ENCODE peak calls at places on chromosome 1, in seven cellular contexts. L, H, P, S, Z, V and I are unnamed samples. For H3K27me3, the result is how much of the 10 kb centered on the place peaks cover.

GRCh38 chr1:241156231-241156965 is 200.6 kb downstream of the RGS7 start:
- ATAC-seq in L (peak), H (no peak), P (peak), S (no peak), Z (peak), V (no peak), I (no peak)

GRCh38 chr1:62159940-62160348 is 34.7 kb upstream of the L1TD1 start:
- ATAC-seq in L (no peak), H (no peak), P (no peak), S (no peak), Z (no peak), V (no peak), I (no peak)

GRCh38 chr1:84000196-84000885 is 1.4 kb upstream of the TTLL7 start:
- ATAC-seq in L (no peak), H (no peak), P (no peak), S (no peak), Z (no peak), V (no peak), I (no peak)

GRCh38 chr1:34792868-34793727 is at the start of gene GJA4:
- ATAC-seq in L (peak), H (peak), P (peak), S (no peak), Z (no peak), V (no peak), I (no peak)

GRCh38 chr1:88985692-88986091 is 6.7 kb downstream of the KYAT3 start:
- ATAC-seq in L (no peak), H (no peak), P (peak), S (peak), Z (peak), V (no peak), I (no peak)

GRCh38 chr1:46697053-46697452 is 21.9 kb downstream of the EFCAB14 start:
- ATAC-seq in L (no peak), H (no peak), P (no peak), S (no peak), Z (no peak), V (no peak), I (no peak)

GRCh38 chr1:231020139-231020601 is 19.9 kb downstream of the FAM89A start:
- ATAC-seq in L (no peak), H (no peak), P (peak), S (no peak), Z (peak), V (no peak), I (peak)

GRCh38 chr1:93107395-93107794 is 28.3 kb downstream of the MTF2 start:
- ATAC-seq in L (no peak), H (no peak), P (no peak), S (no peak), Z (no peak), V (no peak), I (no peak)

GRCh38 chr1:87524021-87524754 is 195.5 kb downstream of the LMO4 start:
- ATAC-seq in L (no peak), H (no peak), P (no peak), S (no peak), Z (no peak), V (no peak), I (no peak)

DNA sequence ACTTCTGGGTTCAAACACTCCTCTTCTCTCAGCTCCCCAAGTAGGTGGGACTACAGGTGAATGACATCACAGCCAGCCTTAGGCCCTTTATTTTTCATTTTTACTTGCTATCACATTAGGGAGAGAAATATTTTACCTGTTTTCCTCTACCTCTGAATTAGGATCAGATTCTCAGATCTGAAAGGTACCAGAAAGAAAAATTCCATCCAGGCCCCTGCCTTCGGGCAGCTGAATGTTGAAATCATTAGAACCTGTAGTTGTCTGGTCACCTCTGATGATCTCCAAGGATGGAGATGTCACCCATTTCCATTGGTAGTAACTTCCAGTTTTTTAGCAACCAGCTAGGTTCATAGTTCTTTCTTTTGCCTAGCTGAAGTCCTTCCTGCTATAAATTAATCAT is 175.6 kb upstream of the TNR start:
- ATAC-seq in L (no peak), H (no peak), P (no peak), S (no peak), Z (no peak), V (no peak), I (no peak)
- H3K27me3 ChIP-seq in L (under half), H (under half), P (under half), S (under half), Z (under half), V (under half), I (under half)

GRCh38 chr1:30598571-30599114 is 124.7 kb downstream of the MATN1 start:
- ATAC-seq in L (no peak), H (no peak), P (no peak), S (no peak), Z (no peak), V (no peak), I (no peak)
- H3K27me3 ChIP-seq in L (under half), H (under half), P (under half), S (under half), Z (under half), V (under half), I (under half)

DNA sequence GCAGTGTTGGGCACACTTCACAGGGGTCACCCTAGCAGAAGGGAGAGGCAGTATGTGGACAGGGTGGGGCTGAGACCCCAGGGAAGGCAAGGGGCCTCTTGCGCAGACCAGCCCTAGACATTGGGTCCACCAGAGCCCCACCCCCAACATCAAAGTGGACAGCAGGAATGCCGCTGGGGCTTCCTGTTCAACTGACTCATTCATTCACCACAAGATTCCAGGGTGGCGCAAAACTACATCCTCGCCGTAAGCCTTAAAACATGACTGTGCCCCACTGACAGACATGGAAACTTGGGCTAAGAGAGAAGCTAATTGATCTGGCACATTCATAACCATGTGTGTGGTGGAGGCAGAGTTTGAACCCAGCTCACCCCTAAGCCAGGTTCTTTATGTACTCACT is 14.0 kb downstream of the COL16A1 start:
- ATAC-seq in L (no peak), H (no peak), P (no peak), S (peak), Z (peak), V (no peak), I (no peak)
- H3K27me3 ChIP-seq in L (under half), H (under half), P (under half), S (under half), Z (under half), V (under half), I (under half)

DNA sequence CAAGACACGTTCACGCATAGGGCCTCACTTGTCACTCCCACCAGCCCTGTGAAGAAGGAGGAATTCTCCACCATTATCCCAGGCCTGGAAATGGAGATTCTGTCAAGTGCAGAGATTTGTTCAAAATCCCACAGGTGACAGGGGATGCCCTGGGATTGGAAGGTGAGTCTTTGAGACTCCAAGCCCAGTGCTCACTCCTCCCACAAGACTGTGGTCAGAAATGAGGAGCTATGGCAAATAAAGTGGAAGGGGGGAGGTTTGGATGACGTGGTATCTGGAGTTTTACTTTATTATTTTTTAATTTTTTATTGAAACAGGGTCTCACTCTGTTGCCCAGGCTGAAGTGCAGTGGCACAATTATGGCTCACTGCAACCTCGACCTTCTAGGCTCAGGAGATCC is 12.8 kb upstream of the FOXO6 start:
- ATAC-seq in L (no peak), H (no peak), P (no peak), S (no peak), Z (no peak), V (no peak), I (no peak)
- H3K27me3 ChIP-seq in L (under half), H (under half), P (under half), S (under half), Z (under half), V (under half), I (under half)

GRCh38 chr1:117606608-117607261 is 887 bp downstream of the TENT5C start:
- ATAC-seq in L (peak), H (peak), P (peak), S (no peak), Z (peak), V (no peak), I (no peak)
- H3K27me3 ChIP-seq in L (under half), H (under half), P (under half), S (under half), Z (under half), V (under half), I (under half)

GRCh38 chr1:158212315-158212714 is 31.6 kb downstream of the CD1D start:
- ATAC-seq in L (no peak), H (no peak), P (no peak), S (peak), Z (no peak), V (no peak), I (no peak)
- H3K27me3 ChIP-seq in L (under half), H (under half), P (under half), S (under half), Z (under half), V (under half), I (under half)

DNA sequence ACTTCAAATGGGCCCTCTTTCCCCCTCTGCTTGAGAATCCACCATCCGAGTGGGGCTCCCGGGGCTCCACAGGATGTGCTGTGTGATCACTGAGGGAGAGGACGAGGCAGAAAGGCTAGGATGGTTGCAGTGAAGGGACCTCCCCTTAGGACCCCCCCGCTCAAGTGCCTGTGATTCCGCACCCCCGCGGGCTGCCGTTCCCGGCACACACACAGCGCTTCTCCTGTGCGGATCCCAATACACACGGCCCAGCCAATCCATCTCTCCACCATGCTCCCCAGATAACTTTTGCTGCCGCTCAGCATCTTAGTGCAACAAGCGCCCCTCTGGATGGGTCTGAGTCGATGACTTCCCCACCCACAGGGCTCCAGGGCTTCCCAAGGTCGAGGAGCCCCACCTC is 83.9 kb downstream of the CASZ1 start:
- ATAC-seq in L (no peak), H (no peak), P (no peak), S (no peak), Z (no peak), V (no peak), I (no peak)
- H3K27me3 ChIP-seq in L (under half), H (under half), P (under half), S (under half), Z (under half), V (under half), I (under half)

DNA sequence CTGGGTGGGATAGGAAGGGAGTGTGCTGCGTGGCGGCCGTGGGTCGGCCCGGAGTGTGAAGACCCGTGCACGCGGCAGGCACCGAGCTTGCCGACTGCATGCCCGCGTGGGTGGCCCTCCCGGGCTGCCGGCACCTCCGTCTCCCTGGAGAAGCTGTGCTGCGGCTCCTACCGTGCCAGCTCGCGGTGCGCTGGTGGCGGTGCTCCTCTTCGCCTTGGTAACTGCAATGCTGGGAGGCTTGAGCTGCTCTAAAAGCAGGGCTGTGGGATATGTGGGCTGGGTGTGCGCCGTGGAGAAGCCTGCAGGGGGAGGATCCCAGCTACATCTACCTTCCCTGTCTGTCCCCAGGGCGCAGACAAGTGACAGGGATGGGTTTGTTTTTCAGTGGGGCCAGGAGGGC is 2.4 kb downstream of the GABRD start:
- ATAC-seq in L (no peak), H (no peak), P (no peak), S (no peak), Z (no peak), V (no peak), I (no peak)
- H3K27me3 ChIP-seq in L (under half), H (under half), P (half or more), S (under half), Z (half or more), V (under half), I (half or more)

GRCh38 chr1:206035027-206035426 is 11.3 kb upstream of the CTSE start:
- ATAC-seq in L (peak), H (no peak), P (peak), S (no peak), Z (peak), V (no peak), I (no peak)

GRCh38 chr1:206040328-206040727 is 12.6 kb upstream of the RHEX start:
- ATAC-seq in L (no peak), H (no peak), P (no peak), S (no peak), Z (no peak), V (no peak), I (no peak)

GRCh38 chr1:206037521-206037920 is 13.8 kb upstream of the CTSE start:
- ATAC-seq in L (no peak), H (no peak), P (no peak), S (no peak), Z (no peak), V (no peak), I (no peak)

GRCh38 chr1:206039046-206039929 is 13.7 kb upstream of the RHEX start:
- ATAC-seq in L (no peak), H (no peak), P (no peak), S (no peak), Z (no peak), V (no peak), I (no peak)

DNA sequence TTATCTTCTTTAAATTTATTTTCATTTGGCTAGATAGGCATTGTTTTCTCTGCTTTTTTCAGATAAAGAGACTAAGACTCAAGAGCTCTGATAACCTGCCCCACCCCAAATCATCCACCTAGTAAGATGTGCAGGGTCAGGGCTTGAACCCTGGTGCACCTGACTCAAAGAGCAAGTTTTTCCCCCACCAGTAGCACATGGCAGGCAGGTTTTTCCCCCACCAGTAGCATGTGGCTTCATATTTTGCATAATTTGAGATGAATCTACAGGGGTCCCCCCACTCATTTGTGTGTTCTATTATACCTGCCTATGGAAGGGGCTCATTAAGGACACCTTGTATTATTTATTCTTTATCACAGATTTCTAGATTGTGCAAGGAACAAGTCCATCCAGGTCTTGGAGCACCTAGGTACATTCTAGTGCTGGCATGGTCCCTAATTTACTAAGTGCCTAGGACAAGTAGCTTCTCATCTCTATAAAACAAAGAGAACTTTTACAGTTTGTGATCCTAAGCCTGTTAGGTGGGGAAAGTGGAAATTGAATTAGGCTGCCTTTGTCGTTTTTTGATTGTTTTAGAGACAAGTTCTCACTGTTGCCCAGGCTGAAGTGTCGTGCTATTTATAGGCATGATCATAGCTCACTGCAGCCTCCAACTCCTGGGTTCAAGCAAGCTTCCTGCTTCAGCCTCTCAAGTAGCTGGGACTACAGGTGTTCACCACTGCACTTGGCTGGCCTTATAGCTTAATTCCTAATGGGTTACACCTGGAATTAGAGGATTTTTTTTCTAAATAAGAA is 13.2 kb upstream of the CTSE start:
- ATAC-seq in L (no peak), H (no peak), P (peak), S (no peak), Z (no peak), V (no peak), I (no peak)
- H3K27me3 ChIP-seq in L (under half), H (under half), P (under half), S (under half), Z (under half), V (under half), I (under half)